ENCODE peak calls at places on chromosomes 11 and 22, in eight cellular contexts. One of them, this sample, is unnamed.
A peak's percentile ranks its signal among the peaks of the same experiment; 100 is the strongest.

GRCh38 chr11:45669146-45669545 is 3.7 kb upstream of the CHST1 start:
- DNase-seq in colonic mucosa: no peak
- DNase-seq in Peyer's patch: no peak
- DNase-seq in HFF-Myc: no peak
- DNase-seq in fibroblast of lung: no peak
- DNase-seq in type B pancreatic cell: no peak
- DNase-seq in AG10803: no peak
- DNase-seq in dorsolateral prefrontal cortex: no peak
- DNase-seq in this sample: no peak

GRCh38 chr11:5620606-5621521 is 3.9 kb upstream of the TRIM34 start:
- DNase-seq in colonic mucosa: peak; percentile 52
- DNase-seq in Peyer's patch: no peak
- DNase-seq in HFF-Myc: no peak
- DNase-seq in fibroblast of lung: peak; percentile 89
- DNase-seq in type B pancreatic cell: no peak
- DNase-seq in AG10803: peak; percentile 85
- DNase-seq in dorsolateral prefrontal cortex: no peak
- DNase-seq in this sample: no peak

GRCh38 chr11:76648061-76648460 is 22.5 kb downstream of the LRRC32 start:
- DNase-seq in colonic mucosa: no peak
- DNase-seq in Peyer's patch: no peak
- DNase-seq in HFF-Myc: no peak
- DNase-seq in fibroblast of lung: no peak
- DNase-seq in type B pancreatic cell: peak; percentile 40
- DNase-seq in AG10803: no peak
- DNase-seq in dorsolateral prefrontal cortex: no peak
- DNase-seq in this sample: peak; percentile 32

GRCh38 chr11:1231396-1232327 is 8.8 kb downstream of the MUC5B start:
- DNase-seq in colonic mucosa: peak; percentile 47
- DNase-seq in Peyer's patch: no peak
- DNase-seq in HFF-Myc: no peak
- DNase-seq in fibroblast of lung: no peak
- DNase-seq in type B pancreatic cell: no peak
- DNase-seq in AG10803: no peak
- DNase-seq in dorsolateral prefrontal cortex: no peak
- DNase-seq in this sample: peak; percentile 94

GRCh38 chr11:19577849-19578619 is 134.6 kb upstream of the NAV2 start:
- DNase-seq in colonic mucosa: no peak
- DNase-seq in Peyer's patch: no peak
- DNase-seq in HFF-Myc: peak; percentile 52
- DNase-seq in fibroblast of lung: peak; percentile 26
- DNase-seq in type B pancreatic cell: no peak
- DNase-seq in AG10803: peak; percentile 74
- DNase-seq in dorsolateral prefrontal cortex: no peak
- DNase-seq in this sample: no peak

GRCh38 chr11:128458316-128458715 is 129.0 kb downstream of the ETS1 start:
- DNase-seq in colonic mucosa: no peak
- DNase-seq in Peyer's patch: no peak
- DNase-seq in HFF-Myc: peak; percentile 67
- DNase-seq in fibroblast of lung: peak; percentile 77
- DNase-seq in type B pancreatic cell: no peak
- DNase-seq in AG10803: peak; percentile 89
- DNase-seq in dorsolateral prefrontal cortex: no peak
- DNase-seq in this sample: no peak

GRCh38 chr11:68528630-68529029 is 68.1 kb downstream of the PPP6R3 start:
- DNase-seq in colonic mucosa: no peak
- DNase-seq in Peyer's patch: peak; percentile 40
- DNase-seq in HFF-Myc: no peak
- DNase-seq in fibroblast of lung: no peak
- DNase-seq in type B pancreatic cell: no peak
- DNase-seq in AG10803: no peak
- DNase-seq in dorsolateral prefrontal cortex: no peak
- DNase-seq in this sample: no peak

GRCh38 chr11:124882339-124883071 is 15.2 kb downstream of the ROBO4 start:
- DNase-seq in colonic mucosa: peak; percentile 45
- DNase-seq in Peyer's patch: no peak
- DNase-seq in HFF-Myc: no peak
- DNase-seq in fibroblast of lung: no peak
- DNase-seq in type B pancreatic cell: peak; percentile 50
- DNase-seq in AG10803: no peak
- DNase-seq in dorsolateral prefrontal cortex: no peak
- DNase-seq in this sample: no peak

GRCh38 chr11:47904048-47904447 is 55.9 kb upstream of the NUP160 start:
- DNase-seq in colonic mucosa: no peak
- DNase-seq in Peyer's patch: no peak
- DNase-seq in HFF-Myc: no peak
- DNase-seq in fibroblast of lung: no peak
- DNase-seq in type B pancreatic cell: no peak
- DNase-seq in AG10803: peak; percentile 74
- DNase-seq in dorsolateral prefrontal cortex: no peak
- DNase-seq in this sample: no peak

GRCh38 chr22:24072361-24072760 is 61.3 kb downstream of the CABIN1 start:
- DNase-seq in colonic mucosa: no peak
- DNase-seq in Peyer's patch: no peak
- DNase-seq in HFF-Myc: no peak
- DNase-seq in fibroblast of lung: no peak
- DNase-seq in type B pancreatic cell: no peak
- DNase-seq in AG10803: no peak
- DNase-seq in dorsolateral prefrontal cortex: no peak
- DNase-seq in this sample: no peak

GRCh38 chr11:27444801-27445215 is 27.8 kb downstream of the LGR4 start:
- DNase-seq in colonic mucosa: no peak
- DNase-seq in Peyer's patch: no peak
- DNase-seq in HFF-Myc: no peak
- DNase-seq in fibroblast of lung: no peak
- DNase-seq in type B pancreatic cell: no peak
- DNase-seq in AG10803: no peak
- DNase-seq in dorsolateral prefrontal cortex: no peak
- DNase-seq in this sample: no peak

GRCh38 chr22:23815781-23816551 is 22.8 kb downstream of the DERL3 start:
- DNase-seq in colonic mucosa: no peak
- DNase-seq in Peyer's patch: no peak
- DNase-seq in HFF-Myc: no peak
- DNase-seq in fibroblast of lung: no peak
- DNase-seq in type B pancreatic cell: no peak
- DNase-seq in AG10803: peak; percentile 57
- DNase-seq in dorsolateral prefrontal cortex: no peak
- DNase-seq in this sample: peak; percentile 52

GRCh38 chr11:80727315-80727714 is 1286.5 kb upstream of the TENM4 start:
- DNase-seq in colonic mucosa: peak; percentile 17
- DNase-seq in Peyer's patch: no peak
- DNase-seq in HFF-Myc: no peak
- DNase-seq in fibroblast of lung: peak; percentile 45
- DNase-seq in type B pancreatic cell: no peak
- DNase-seq in AG10803: no peak
- DNase-seq in dorsolateral prefrontal cortex: no peak
- DNase-seq in this sample: no peak
- TF ChIP-seq CTCF in colonic mucosa: no peak
- TF ChIP-seq CTCF in Peyer's patch: no peak
- TF ChIP-seq CTCF in HFF-Myc: no peak
- TF ChIP-seq CTCF in fibroblast of lung: peak; percentile 54
- TF ChIP-seq CTCF in type B pancreatic cell: peak; percentile 53
- TF ChIP-seq CTCF in AG10803: peak; percentile 4
- TF ChIP-seq CTCF in dorsolateral prefrontal cortex: peak; percentile 40
- TF ChIP-seq CTCF in this sample: no peak

GRCh38 chr11:65644837-65645236 is 6.9 kb downstream of the SIPA1 start:
- DNase-seq in colonic mucosa: no peak
- DNase-seq in Peyer's patch: no peak
- DNase-seq in HFF-Myc: no peak
- DNase-seq in fibroblast of lung: no peak
- DNase-seq in type B pancreatic cell: no peak
- DNase-seq in AG10803: no peak
- DNase-seq in dorsolateral prefrontal cortex: no peak
- DNase-seq in this sample: no peak

GRCh38 chr11:65645710-65646109 is 7.8 kb downstream of the SIPA1 start:
- DNase-seq in colonic mucosa: no peak
- DNase-seq in Peyer's patch: no peak
- DNase-seq in HFF-Myc: no peak
- DNase-seq in fibroblast of lung: peak; percentile 27
- DNase-seq in type B pancreatic cell: no peak
- DNase-seq in AG10803: peak; percentile 53
- DNase-seq in dorsolateral prefrontal cortex: no peak
- DNase-seq in this sample: no peak

GRCh38 chr11:65646288-65646734 is 8.4 kb downstream of the SIPA1 start:
- DNase-seq in colonic mucosa: no peak
- DNase-seq in Peyer's patch: no peak
- DNase-seq in HFF-Myc: no peak
- DNase-seq in fibroblast of lung: no peak
- DNase-seq in type B pancreatic cell: no peak
- DNase-seq in AG10803: no peak
- DNase-seq in dorsolateral prefrontal cortex: no peak
- DNase-seq in this sample: peak; percentile 92

GRCh38 chr11:65648997-65649491 is 11.1 kb downstream of the SIPA1 start:
- DNase-seq in colonic mucosa: no peak
- DNase-seq in Peyer's patch: no peak
- DNase-seq in HFF-Myc: no peak
- DNase-seq in fibroblast of lung: no peak
- DNase-seq in type B pancreatic cell: no peak
- DNase-seq in AG10803: no peak
- DNase-seq in dorsolateral prefrontal cortex: no peak
- DNase-seq in this sample: peak; percentile 92

GRCh38 chr11:65646921-65647701 is 9.2 kb downstream of the SIPA1 start:
- DNase-seq in colonic mucosa: peak; percentile 78
- DNase-seq in Peyer's patch: no peak
- DNase-seq in HFF-Myc: no peak
- DNase-seq in fibroblast of lung: peak; percentile 30
- DNase-seq in type B pancreatic cell: no peak
- DNase-seq in AG10803: no peak
- DNase-seq in dorsolateral prefrontal cortex: peak; percentile 52
- DNase-seq in this sample: peak; percentile 90
- TF ChIP-seq CTCF in colonic mucosa: no peak
- TF ChIP-seq CTCF in Peyer's patch: no peak
- TF ChIP-seq CTCF in HFF-Myc: no peak
- TF ChIP-seq CTCF in fibroblast of lung: no peak
- TF ChIP-seq CTCF in type B pancreatic cell: no peak
- TF ChIP-seq CTCF in AG10803: no peak
- TF ChIP-seq CTCF in dorsolateral prefrontal cortex: no peak
- TF ChIP-seq CTCF in this sample: no peak

GRCh38 chr11:122655527-122656072 is at the start of gene UBASH3B:
- DNase-seq in colonic mucosa: peak; percentile 86
- DNase-seq in Peyer's patch: peak; percentile 78
- DNase-seq in HFF-Myc: peak; percentile 69
- DNase-seq in fibroblast of lung: peak; percentile 88
- DNase-seq in type B pancreatic cell: no peak
- DNase-seq in AG10803: peak; percentile 82
- DNase-seq in dorsolateral prefrontal cortex: peak; percentile 50
- DNase-seq in this sample: no peak
- TF ChIP-seq CTCF in colonic mucosa: no peak
- TF ChIP-seq CTCF in Peyer's patch: no peak
- TF ChIP-seq CTCF in HFF-Myc: no peak
- TF ChIP-seq CTCF in fibroblast of lung: peak; percentile 4
- TF ChIP-seq CTCF in type B pancreatic cell: peak; percentile 25
- TF ChIP-seq CTCF in AG10803: peak; percentile 22
- TF ChIP-seq CTCF in dorsolateral prefrontal cortex: no peak
- TF ChIP-seq CTCF in this sample: peak; percentile 46

GRCh38 chr11:3809624-3809928 is 1.2 kb downstream of the PGAP2 start:
- DNase-seq in colonic mucosa: no peak
- DNase-seq in Peyer's patch: no peak
- DNase-seq in HFF-Myc: no peak
- DNase-seq in fibroblast of lung: no peak
- DNase-seq in type B pancreatic cell: no peak
- DNase-seq in AG10803: no peak
- DNase-seq in dorsolateral prefrontal cortex: no peak
- DNase-seq in this sample: no peak

GRCh38 chr11:3810446-3810845 is 2.1 kb downstream of the PGAP2 start:
- DNase-seq in colonic mucosa: no peak
- DNase-seq in Peyer's patch: no peak
- DNase-seq in HFF-Myc: no peak
- DNase-seq in fibroblast of lung: no peak
- DNase-seq in type B pancreatic cell: no peak
- DNase-seq in AG10803: no peak
- DNase-seq in dorsolateral prefrontal cortex: no peak
- DNase-seq in this sample: no peak

GRCh38 chr11:3807856-3808845 is at the start of gene PGAP2:
- DNase-seq in colonic mucosa: peak; percentile 81
- DNase-seq in Peyer's patch: peak; percentile 71
- DNase-seq in HFF-Myc: no peak
- DNase-seq in fibroblast of lung: peak; percentile 43
- DNase-seq in type B pancreatic cell: peak; percentile 77
- DNase-seq in AG10803: peak; percentile 39
- DNase-seq in dorsolateral prefrontal cortex: no peak
- DNase-seq in this sample: no peak

GRCh38 chr11:3810951-3811350 is 2.6 kb downstream of the PGAP2 start:
- DNase-seq in colonic mucosa: no peak
- DNase-seq in Peyer's patch: no peak
- DNase-seq in HFF-Myc: no peak
- DNase-seq in fibroblast of lung: no peak
- DNase-seq in type B pancreatic cell: no peak
- DNase-seq in AG10803: no peak
- DNase-seq in dorsolateral prefrontal cortex: no peak
- DNase-seq in this sample: no peak

GRCh38 chr11:3808846-3809623 is 675 bp downstream of the PGAP2 start:
- DNase-seq in colonic mucosa: peak; percentile 68
- DNase-seq in Peyer's patch: peak; percentile 35
- DNase-seq in HFF-Myc: peak; percentile 71
- DNase-seq in fibroblast of lung: peak; percentile 33
- DNase-seq in type B pancreatic cell: no peak
- DNase-seq in AG10803: peak; percentile 63
- DNase-seq in dorsolateral prefrontal cortex: no peak
- DNase-seq in this sample: no peak
- TF ChIP-seq CTCF in colonic mucosa: peak; percentile 36
- TF ChIP-seq CTCF in Peyer's patch: peak; percentile 47
- TF ChIP-seq CTCF in HFF-Myc: peak; percentile 43
- TF ChIP-seq CTCF in fibroblast of lung: peak; percentile 22
- TF ChIP-seq CTCF in type B pancreatic cell: peak; percentile 51
- TF ChIP-seq CTCF in AG10803: peak; percentile 51
- TF ChIP-seq CTCF in dorsolateral prefrontal cortex: no peak
- TF ChIP-seq CTCF in this sample: peak; percentile 64

This sample was measured in chondrocyte.